ENCODE peak calls at places on chromosomes 2 and 18, in six cellular contexts. One of them, this sample, is unnamed.

GRCh38 chr2:20989404-20989803 is 54.5 kb downstream of the APOB start:
- DNase-seq in A549: no peak
- DNase-seq in NB4: no peak
- DNase-seq in HepG2: no peak
- DNase-seq in GM12878: no peak
- DNase-seq in K562: no peak
- DNase-seq in this sample: no peak

GRCh38 chr2:55099493-55099877 is 49.2 kb upstream of the RTN4 start:
- DNase-seq in A549: no peak
- DNase-seq in NB4: no peak
- DNase-seq in HepG2: no peak
- DNase-seq in GM12878: no peak
- DNase-seq in K562: no peak
- DNase-seq in this sample: no peak

GRCh38 chr2:191299009-191299408 is 53.8 kb downstream of the MYO1B start:
- DNase-seq in A549: no peak
- DNase-seq in NB4: no peak
- DNase-seq in HepG2: no peak
- DNase-seq in GM12878: no peak
- DNase-seq in K562: no peak
- DNase-seq in this sample: no peak

GRCh38 chr2:176002684-176003225 is 688 bp upstream of the LNPK start:
- DNase-seq in A549: peak
- DNase-seq in NB4: no peak
- DNase-seq in HepG2: peak
- DNase-seq in GM12878: no peak
- DNase-seq in K562: peak
- DNase-seq in this sample: no peak

GRCh38 chr2:20048488-20049443 is 2.7 kb downstream of the LAPTM4A start:
- DNase-seq in A549: no peak
- DNase-seq in NB4: no peak
- DNase-seq in HepG2: no peak
- DNase-seq in GM12878: no peak
- DNase-seq in K562: no peak
- DNase-seq in this sample: peak

GRCh38 chr2:43224571-43225092 is 1.8 kb downstream of the ZFP36L2 start:
- DNase-seq in A549: peak
- DNase-seq in NB4: peak
- DNase-seq in HepG2: no peak
- DNase-seq in GM12878: no peak
- DNase-seq in K562: no peak
- DNase-seq in this sample: no peak

GRCh38 chr2:133171396-133172004 is 396.8 kb downstream of the NCKAP5 start:
- DNase-seq in A549: peak
- DNase-seq in NB4: peak
- DNase-seq in HepG2: peak
- DNase-seq in GM12878: peak
- DNase-seq in K562: no peak
- DNase-seq in this sample: peak

GRCh38 chr18:45690975-45691815 is 32.8 kb upstream of the SLC14A1 start:
- DNase-seq in A549: peak
- DNase-seq in NB4: peak
- DNase-seq in HepG2: peak
- DNase-seq in GM12878: no peak
- DNase-seq in K562: peak
- DNase-seq in this sample: peak

GRCh38 chr2:160479269-160479668 is 14.3 kb downstream of the RBMS1 start:
- DNase-seq in A549: no peak
- DNase-seq in NB4: no peak
- DNase-seq in HepG2: no peak
- DNase-seq in GM12878: no peak
- DNase-seq in K562: no peak
- DNase-seq in this sample: no peak

GRCh38 chr2:241271641-241272297 is 43.7 kb downstream of the HDLBP start:
- DNase-seq in A549: peak
- DNase-seq in NB4: peak
- DNase-seq in HepG2: peak
- DNase-seq in GM12878: no peak
- DNase-seq in K562: peak
- DNase-seq in this sample: peak

GRCh38 chr2:207330912-207331311 is 165.2 kb upstream of the KLF7 start:
- DNase-seq in A549: peak
- DNase-seq in NB4: peak
- DNase-seq in HepG2: no peak
- DNase-seq in GM12878: peak
- DNase-seq in K562: no peak
- DNase-seq in this sample: peak
- TF ChIP-seq MYC in A549: peak
- TF ChIP-seq MYC in NB4: no peak
- TF ChIP-seq MYC in HepG2: no peak
- TF ChIP-seq MYC in GM12878: peak
- TF ChIP-seq MYC in K562: peak
- TF ChIP-seq MYC in this sample: no peak

GRCh38 chr2:29117636-29118303 is 2.6 kb downstream of the CLIP4 start:
- DNase-seq in A549: peak
- DNase-seq in NB4: no peak
- DNase-seq in HepG2: peak
- DNase-seq in GM12878: no peak
- DNase-seq in K562: no peak
- DNase-seq in this sample: peak
- TF ChIP-seq MYC in A549: no peak
- TF ChIP-seq MYC in NB4: no peak
- TF ChIP-seq MYC in HepG2: no peak
- TF ChIP-seq MYC in GM12878: no peak
- TF ChIP-seq MYC in K562: no peak
- TF ChIP-seq MYC in this sample: no peak

GRCh38 chr2:144456680-144457079 is 63.2 kb downstream of the ZEB2 start:
- DNase-seq in A549: peak
- DNase-seq in NB4: peak
- DNase-seq in HepG2: no peak
- DNase-seq in GM12878: no peak
- DNase-seq in K562: peak
- DNase-seq in this sample: peak
- TF ChIP-seq MYC in A549: no peak
- TF ChIP-seq MYC in NB4: no peak
- TF ChIP-seq MYC in HepG2: no peak
- TF ChIP-seq MYC in GM12878: no peak
- TF ChIP-seq MYC in K562: no peak
- TF ChIP-seq MYC in this sample: no peak

DNA sequence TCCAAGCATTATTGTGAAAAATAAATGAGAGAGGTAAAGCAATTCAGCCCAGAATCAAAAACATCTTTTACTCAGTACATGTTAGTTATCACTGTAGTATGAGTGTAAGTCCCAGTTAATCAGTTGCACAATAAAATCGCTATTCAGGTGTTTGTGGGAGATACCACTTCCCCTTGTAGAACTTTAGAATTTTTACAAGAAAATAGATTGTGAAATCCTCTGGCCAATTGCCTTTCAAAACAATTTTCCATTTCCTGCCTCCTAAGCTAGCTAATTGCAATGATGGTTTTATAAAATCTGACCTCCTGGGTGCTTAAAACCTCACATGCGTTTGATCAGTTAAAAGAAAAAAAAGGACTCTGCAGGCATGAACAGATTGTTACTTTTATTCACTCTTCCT is 332.5 kb downstream of the PID1 start:
- DNase-seq in A549: no peak
- DNase-seq in NB4: peak
- DNase-seq in HepG2: no peak
- DNase-seq in GM12878: no peak
- DNase-seq in K562: no peak
- DNase-seq in this sample: no peak
- TF ChIP-seq MYC in A549: no peak
- TF ChIP-seq MYC in NB4: no peak
- TF ChIP-seq MYC in HepG2: no peak
- TF ChIP-seq MYC in GM12878: no peak
- TF ChIP-seq MYC in K562: no peak
- TF ChIP-seq MYC in this sample: no peak

DNA sequence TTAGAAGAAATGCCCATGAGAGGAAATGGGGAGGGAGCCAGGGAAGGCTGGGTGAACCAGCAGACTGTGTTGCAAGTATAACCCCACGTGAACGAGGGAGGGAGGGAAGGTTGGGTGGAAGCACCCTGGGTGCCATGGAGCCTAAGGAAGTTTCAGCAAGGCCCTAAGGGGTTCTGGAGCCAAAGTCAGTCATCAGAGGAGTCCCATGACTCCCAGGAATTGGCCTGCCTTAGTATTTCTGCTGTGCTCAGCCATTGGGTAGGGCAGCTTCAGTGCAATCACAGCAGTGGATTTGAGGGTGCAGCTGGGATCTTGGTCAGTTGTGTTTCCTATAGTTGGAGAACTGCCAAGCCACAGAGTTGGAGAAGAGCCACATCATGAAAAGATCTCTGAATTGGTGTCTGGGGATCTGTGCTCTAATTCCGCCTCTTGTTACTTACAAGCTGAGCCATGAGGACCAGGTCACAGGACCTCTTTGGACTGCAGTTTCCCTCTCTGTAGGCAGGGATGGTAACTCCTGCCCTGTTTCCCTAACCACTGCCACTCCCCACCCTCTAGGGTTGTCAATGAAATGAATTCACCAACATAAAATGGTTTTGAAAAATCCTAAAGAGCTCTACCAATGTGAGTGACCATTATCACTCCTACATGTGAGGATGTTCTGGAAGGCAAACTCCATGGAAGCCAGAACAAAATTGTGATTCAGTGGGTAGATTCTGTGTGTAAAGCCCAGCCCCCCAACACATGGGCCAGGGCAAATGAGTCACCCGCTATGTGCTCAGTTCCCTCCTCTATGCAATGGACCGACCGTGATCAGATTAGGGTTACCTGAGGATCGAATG is 108.9 kb downstream of the CLIP4 start:
- DNase-seq in A549: no peak
- DNase-seq in NB4: peak
- DNase-seq in HepG2: no peak
- DNase-seq in GM12878: no peak
- DNase-seq in K562: no peak
- DNase-seq in this sample: peak
- TF ChIP-seq MYC in A549: no peak
- TF ChIP-seq MYC in NB4: no peak
- TF ChIP-seq MYC in HepG2: no peak
- TF ChIP-seq MYC in GM12878: no peak
- TF ChIP-seq MYC in K562: no peak
- TF ChIP-seq MYC in this sample: no peak